ENCODE peak calls at places on chromosomes 4 and X, in seven cellular contexts. J is CD8-positive, alpha-beta T cell; N is ovary; D is fibroblast of lung; V is sigmoid colon; A is CD8-positive, alpha-beta memory T cell; U is uterus. G is an unnamed sample.

GRCh38 chr4:106698621-106699195 is 330.1 kb upstream of the GIMD1 start:
- DNase-seq in A (no peak), J (no peak), U (no peak), V (no peak), N (no peak), D (no peak), G (no peak)

GRCh38 chr4:26753642-26754041 is 107.0 kb upstream of the STIM2 start:
- DNase-seq in N (no peak), U (no peak), A (no peak), J (no peak), D (peak; percentile 2), V (no peak), G (no peak)

GRCh38 chr4:18398661-18399060 is 377.1 kb upstream of the LCORL start:
- DNase-seq in V (no peak), U (no peak), D (no peak), A (no peak), N (no peak), J (no peak), G (no peak)

GRCh38 chr4:55503164-55503563 is 43.5 kb downstream of the CLOCK start:
- DNase-seq in U (no peak), V (no peak), N (no peak), D (peak; percentile 58), J (no peak), A (no peak), G (no peak)

GRCh38 chr4:519885-520595 is 21.0 kb downstream of the PIGG start:
- DNase-seq in U (no peak), V (no peak), D (no peak), N (no peak), A (no peak), J (no peak), G (no peak)

GRCh38 chr4:112766422-112766821 is 129.5 kb downstream of the LARP7 start:
- DNase-seq in J (no peak), U (no peak), D (peak; percentile 55), V (no peak), A (no peak), N (no peak), G (no peak)

GRCh38 chrX:55796496-55796895 is 78.9 kb downstream of the RRAGB start:
- DNase-seq in N (no peak), U (no peak), D (no peak), J (no peak), V (no peak), A (no peak), G (no peak)

GRCh38 chr4:71429106-71429505 is 90.3 kb downstream of the SLC4A4 start:
- DNase-seq in V (no peak), U (no peak), J (no peak), D (no peak), N (no peak), A (no peak), G (no peak)

GRCh38 chr4:22514001-22514400 is 1.9 kb downstream of the ADGRA3 start:
- DNase-seq in N (no peak), U (no peak), D (peak; percentile 92), V (no peak), A (no peak), J (no peak), G (no peak)

GRCh38 chrX:63664083-63664482 is 120.9 kb downstream of the ARHGEF9 start:
- DNase-seq in A (no peak), V (no peak), U (no peak), N (no peak), J (no peak), D (no peak), G (no peak)

GRCh38 chr4:168784786-168785461 is 225.1 kb downstream of the CBR4 start:
- DNase-seq in D (no peak), U (no peak), N (no peak), V (no peak), J (no peak), A (no peak), G (no peak)

GRCh38 chrX:139126493-139126892 is 404.0 kb upstream of the F9 start:
- DNase-seq in U (no peak), D (no peak), N (no peak), J (no peak), A (no peak), V (no peak), G (no peak)

DNA sequence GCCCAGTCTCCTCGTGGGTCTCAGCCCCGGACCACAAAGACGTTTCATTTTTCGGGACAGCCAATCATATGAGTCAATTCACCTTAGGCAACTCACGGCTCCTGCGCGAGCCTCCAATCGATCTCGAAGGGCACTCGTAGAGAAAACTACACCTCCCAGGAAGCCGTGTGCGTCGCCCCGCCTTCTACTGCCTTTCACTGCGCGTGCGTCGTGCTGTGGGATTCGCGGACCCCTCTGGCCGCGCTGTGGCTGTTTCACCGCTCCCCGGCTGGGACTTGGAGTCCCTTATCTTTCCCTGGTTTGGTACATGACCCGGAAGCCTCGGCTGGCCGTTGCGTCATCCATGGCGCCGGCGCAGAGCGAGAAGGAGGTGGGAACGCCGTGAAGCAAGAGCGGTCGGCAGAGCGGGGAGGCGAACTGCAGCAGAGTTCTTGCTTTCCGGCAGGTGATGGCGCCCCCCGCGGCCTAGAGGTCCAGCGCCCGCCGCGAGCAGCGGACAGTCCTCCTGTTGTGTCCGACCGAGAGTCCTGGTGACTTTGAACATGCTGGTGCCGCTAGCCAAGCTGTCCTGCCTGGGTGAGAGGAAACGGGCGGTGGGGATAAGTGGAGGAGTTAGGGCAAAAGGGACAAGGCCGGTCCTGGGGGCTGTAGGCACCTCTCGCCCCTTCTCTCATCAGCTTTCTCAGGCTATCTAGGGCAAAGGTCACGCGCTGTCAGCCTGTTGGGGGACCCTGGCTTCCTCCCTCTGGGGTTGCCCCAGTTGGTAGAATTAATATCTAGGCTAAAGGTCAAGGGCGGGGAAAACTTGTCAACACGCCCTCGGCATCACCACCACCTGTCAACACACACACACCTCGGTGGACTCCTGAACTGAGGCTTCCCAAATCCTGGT is at the start of gene ETFDH:
- DNase-seq in J (peak; percentile 98), N (peak; percentile 98), D (peak; percentile 100), U (peak; percentile 99), V (peak; percentile 100), A (peak; percentile 99), G (peak; percentile 98)
- H3K27ac ChIP-seq in J (peak within 1 kb of the TSS; percentile 84), N (peak within 1 kb of the TSS; percentile 98), D (peak within 1 kb of the TSS; percentile 92), U (peak within 1 kb of the TSS; percentile 94), V (peak within 1 kb of the TSS; percentile 97), A (peak within 1 kb of the TSS; percentile 91), G (peak within 1 kb of the TSS; percentile 90)

GRCh38 chr4:182206266-182206665 is 36.9 kb upstream of the TENM3 start:
- DNase-seq in J (no peak), V (no peak), A (no peak), N (no peak), D (no peak), U (no peak), G (no peak)
- H3K27ac ChIP-seq in J (no peak overlapping the region), V (no peak overlapping the region), A (no peak overlapping the region), N (no peak overlapping the region), D (no peak overlapping the region), U (peak overlapping the region; percentile 69), G (no peak overlapping the region)

GRCh38 chr4:185194924-185195632 is 8.7 kb downstream of the CFAP97 start:
- DNase-seq in N (no peak), D (no peak), A (no peak), U (no peak), V (no peak), J (no peak), G (no peak)

GRCh38 chr4:185186769-185187168 is 17.0 kb downstream of the CFAP97 start:
- DNase-seq in U (no peak), A (no peak), N (no peak), V (no peak), J (no peak), D (no peak), G (no peak)

GRCh38 chr4:185192059-185192458 is 11.7 kb downstream of the CFAP97 start:
- DNase-seq in V (no peak), J (no peak), D (no peak), A (no peak), U (no peak), N (no peak), G (no peak)

GRCh38 chr4:185190001-185190856 is 13.6 kb downstream of the CFAP97 start:
- DNase-seq in J (no peak), U (no peak), N (no peak), D (no peak), A (no peak), V (no peak), G (no peak)
- H3K27ac ChIP-seq in J (no peak overlapping the region), U (no peak overlapping the region), N (no peak overlapping the region), D (no peak overlapping the region), A (no peak overlapping the region), V (no peak overlapping the region), G (no peak overlapping the region)

DNA sequence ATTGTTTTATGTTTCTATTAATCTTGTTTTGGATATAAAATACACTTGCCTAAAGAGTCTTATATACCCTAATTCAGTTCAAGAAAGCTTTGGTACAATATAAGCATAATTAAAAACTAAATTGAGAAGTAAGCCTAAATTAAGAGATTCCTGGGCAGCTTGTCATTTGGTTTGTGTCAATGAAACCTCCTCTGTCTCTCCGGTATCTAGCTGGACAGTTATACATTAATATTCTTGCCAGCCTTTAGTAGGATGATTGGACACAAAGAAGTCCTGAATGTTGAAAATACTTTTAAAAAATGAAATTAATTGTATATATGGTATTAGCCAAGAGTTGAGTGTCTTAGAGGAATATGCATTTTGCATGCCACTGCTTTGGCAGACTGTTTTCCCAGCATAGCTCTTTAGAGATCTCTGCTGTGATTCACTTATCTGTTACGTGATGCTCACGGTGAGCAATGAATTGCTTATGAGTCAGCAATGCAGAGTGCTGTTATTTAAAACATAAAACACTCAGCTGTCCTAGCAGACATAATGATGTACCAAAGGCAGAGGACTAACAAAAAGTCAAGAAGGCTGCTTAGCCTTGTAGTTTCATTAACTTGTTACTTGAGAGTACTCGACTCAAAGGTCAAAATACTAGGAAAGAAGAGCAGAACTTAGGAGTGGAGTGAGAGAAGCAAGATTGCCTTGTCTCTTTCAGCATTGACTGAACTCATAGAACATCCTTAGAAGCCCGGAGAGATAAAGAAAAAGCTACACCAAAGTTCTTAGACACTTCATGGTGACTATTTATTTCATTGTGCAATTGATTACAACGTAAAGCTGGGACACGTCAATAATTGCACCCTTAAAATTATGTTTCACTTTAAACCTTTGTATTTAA is 1296.1 kb upstream of the PCDH7 start:
- DNase-seq in J (no peak), V (no peak), N (no peak), U (no peak), A (no peak), D (peak; percentile 85), G (no peak)
- H3K27ac ChIP-seq in J (no peak overlapping the region), V (no peak overlapping the region), N (no peak overlapping the region), U (no peak overlapping the region), A (no peak overlapping the region), D (no peak overlapping the region), G (no peak overlapping the region)

DNA sequence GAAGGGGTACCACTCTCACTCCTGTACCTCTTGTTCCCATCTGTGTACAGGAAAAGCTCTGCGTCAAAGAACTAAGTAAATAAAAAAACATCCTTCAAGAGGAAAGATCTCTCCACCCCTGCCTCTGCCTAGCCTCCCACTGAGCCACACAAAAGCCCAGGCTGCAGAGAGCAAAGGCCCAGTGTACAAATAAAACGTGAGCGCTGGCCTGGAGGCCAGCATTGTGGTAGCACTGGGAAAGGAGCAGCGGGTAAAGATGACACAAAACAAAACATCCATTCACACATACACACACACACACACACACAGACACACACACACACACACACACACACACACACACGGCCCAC is 13.6 kb downstream of the WDR1 start:
- DNase-seq in A (no peak), J (no peak), N (no peak), V (no peak), D (no peak), U (no peak), G (no peak)
- H3K27ac ChIP-seq in A (peak overlapping the region; percentile 9), J (no peak overlapping the region), N (no peak overlapping the region), V (peak overlapping the region; percentile 95), D (no peak overlapping the region), U (peak overlapping the region; percentile 94), G (peak overlapping the region; percentile 78)

GRCh38 chr4:182738283-182739047 is 178.7 kb downstream of the DCTD start:
- DNase-seq in A (no peak), J (no peak), V (no peak), D (peak; percentile 15), U (no peak), N (no peak), G (no peak)
- H3K27ac ChIP-seq in A (no peak overlapping the region), J (no peak overlapping the region), V (no peak overlapping the region), D (no peak overlapping the region), U (no peak overlapping the region), N (no peak overlapping the region), G (no peak overlapping the region)